ENCODE peak calls at places on chromosomes 4 and X, in eight cellular contexts. F is ACHN; M is activated CD4-positive, alpha-beta T cell treated with anti-CD3 and anti-CD28 coated beads for 1 hour; H is amygdala; I is CD4-positive, alpha-beta memory T cell; S is NCI-H2171; U is activated CD8-positive, alpha-beta T cell treated with anti-CD3 and anti-CD28 coated beads for 36 hours; W is COR-L47. P is an unnamed sample.
A peak's percentile ranks its signal among the peaks of the same experiment; 100 is the strongest.

GRCh38 chr4:74410272-74410671 is 34.7 kb upstream of the AREG start:
- DNase-seq in F (no peak), H (no peak), W (no peak), U (no peak), M (no peak), S (no peak), I (no peak), P (no peak)

GRCh38 chr4:173448103-173448502 is 49.2 kb upstream of the SCRG1 start:
- DNase-seq in I (no peak), U (no peak), F (no peak), M (no peak), H (peak; percentile 10), S (peak; percentile 76), W (peak; percentile 79), P (no peak)

GRCh38 chr4:186935881-186936280 is 212.2 kb upstream of the FAT1 start:
- DNase-seq in S (no peak), W (no peak), M (no peak), F (no peak), I (no peak), H (no peak), U (no peak), P (no peak)

GRCh38 chrX:23317799-23318724 is 16.6 kb upstream of the PTCHD1 start:
- DNase-seq in I (peak; percentile 11), U (peak; percentile 50), H (no peak), F (peak; percentile 24), W (no peak), S (no peak), M (no peak), P (peak; percentile 32)

GRCh38 chrX:147848009-147848408 is 63.7 kb upstream of the FMR1 start:
- DNase-seq in F (no peak), W (no peak), H (no peak), M (no peak), S (no peak), U (no peak), I (no peak), P (no peak)

GRCh38 chr4:121977251-121978168 is 25.6 kb upstream of the TRPC3 start:
- DNase-seq in F (no peak), W (peak; percentile 1), H (no peak), I (no peak), U (no peak), M (no peak), S (no peak), P (no peak)

GRCh38 chr4:2860391-2861348 is 17.0 kb downstream of the ADD1 start:
- DNase-seq in S (no peak), W (no peak), M (no peak), H (no peak), F (no peak), U (no peak), I (no peak), P (no peak)

GRCh38 chr4:133143775-133144430 is 5.2 kb upstream of the PCDH10 start:
- DNase-seq in F (no peak), W (no peak), H (no peak), M (no peak), S (no peak), U (no peak), I (no peak), P (no peak)

GRCh38 chrX:45344597-45344996 is 143.9 kb upstream of the DIPK2B start:
- DNase-seq in M (no peak), F (no peak), I (no peak), W (no peak), H (no peak), U (no peak), S (no peak), P (no peak)

GRCh38 chrX:19194285-19195242 is 72.3 kb upstream of the ADGRG2 start:
- DNase-seq in I (no peak), W (no peak), U (peak; percentile 5), F (no peak), M (no peak), S (no peak), H (no peak), P (no peak)

GRCh38 chr4:74228691-74229640 is 71.0 kb downstream of the MTHFD2L start:
- DNase-seq in I (peak; percentile 60), F (peak; percentile 78), M (peak; percentile 55), U (peak; percentile 88), S (no peak), W (peak; percentile 37), H (no peak), P (peak; percentile 83)

GRCh38 chr4:53861856-53862610 is 202.4 kb downstream of the CHIC2 start:
- DNase-seq in U (no peak), M (no peak), W (no peak), I (no peak), H (no peak), S (no peak), F (peak; percentile 31), P (no peak)

GRCh38 chrX:108537005-108537404 is 97.4 kb downstream of the COL4A5 start:
- DNase-seq in M (no peak), S (no peak), H (no peak), U (peak; percentile 15), F (peak; percentile 37), I (no peak), W (peak; percentile 15), P (no peak)

GRCh38 chr4:39134674-39135073 is 47.7 kb upstream of the WDR19 start:
- DNase-seq in M (no peak), S (no peak), H (no peak), W (no peak), U (no peak), I (no peak), F (no peak), P (no peak)

GRCh38 chr4:65893957-65894755 is 223.9 kb upstream of the EPHA5 start:
- DNase-seq in F (no peak), W (no peak), S (no peak), M (no peak), I (no peak), H (no peak), U (no peak), P (no peak)

GRCh38 chr4:175614880-175615279 is 197.2 kb downstream of the GPM6A start:
- DNase-seq in S (no peak), M (no peak), U (no peak), F (no peak), H (no peak), W (peak; percentile 23), I (no peak), P (no peak)

GRCh38 chr4:83329521-83330105 is 5.0 kb downstream of the HPSE start:
- DNase-seq in U (no peak), I (no peak), F (no peak), S (no peak), M (no peak), H (no peak), W (no peak), P (no peak)

GRCh38 chr4:120466429-120466828 is 399.8 kb upstream of the MAD2L1 start:
- DNase-seq in M (no peak), H (no peak), F (no peak), S (no peak), U (no peak), W (no peak), I (no peak), P (no peak)

GRCh38 chrX:87900320-87900908 is 382.8 kb downstream of the KLHL4 start:
- DNase-seq in S (no peak), F (peak; percentile 15), U (peak; percentile 29), I (peak; percentile 53), W (peak; percentile 1), M (no peak), H (no peak), P (no peak)

GRCh38 chr4:119490335-119490734 is 138.3 kb downstream of the PDE5A start:
- DNase-seq in S (no peak), F (peak; percentile 54), H (no peak), U (no peak), I (no peak), M (no peak), W (no peak), P (no peak)

GRCh38 chrX:50697691-50698090 is 116.3 kb downstream of the SHROOM4 start:
- DNase-seq in S (no peak), U (no peak), M (no peak), I (no peak), H (no peak), W (no peak), F (peak; percentile 69), P (no peak)

GRCh38 chrX:17738002-17738713 is 865 bp downstream of the SCML1 start:
- DNase-seq in I (peak; percentile 71), H (peak; percentile 0), W (peak; percentile 15), F (peak; percentile 38), S (peak; percentile 15), U (peak; percentile 55), M (peak; percentile 14), P (peak; percentile 59)

GRCh38 chrX:9146657-9147056 is 112.7 kb upstream of the FAM9B start:
- DNase-seq in W (no peak), M (no peak), H (no peak), S (no peak), U (no peak), I (no peak), F (no peak), P (no peak)

GRCh38 chrX:49129427-49129826 is 5.9 kb upstream of the GPKOW start:
- DNase-seq in H (no peak), F (no peak), S (no peak), M (no peak), W (no peak), I (no peak), U (no peak), P (no peak)

P was measured in activated naive CD4-positive, alpha-beta T cell treated with anti-CD3 and anti-CD28 coated beads, Interleukin-2, amount 10 ng/mL, durations not matched to agents 7 days and 5 days.